ENCODE peak calls at places on chromosomes 4 and X, in five cellular contexts. Y is caudate nucleus, K is dorsolateral prefrontal cortex, P is WERI-Rb-1, B is endodermal cell. G is an unnamed sample.

GRCh38 chrX:124217289-124218251 is 114.9 kb upstream of the TEX13D start:
- DNase-seq in Y (no peak), K (no peak), P (no peak), B (peak), G (no peak)

GRCh38 chr4:5003372-5003857 is 15.8 kb downstream of the CYTL1 start:
- DNase-seq in Y (no peak), K (no peak), P (no peak), B (peak), G (no peak)

GRCh38 chrX:57528670-57529255 is 63.0 kb upstream of the ZXDB start:
- DNase-seq in Y (no peak), K (no peak), P (no peak), B (peak), G (no peak)

GRCh38 chr4:3388461-3389185 is 53.1 kb upstream of the HGFAC start:
- DNase-seq in Y (no peak), K (no peak), P (no peak), B (peak), G (no peak)

GRCh38 chr4:97359826-97360225 is 783.5 kb downstream of the STPG2 start:
- DNase-seq in Y (no peak), K (no peak), P (no peak), B (no peak), G (no peak)

GRCh38 chrX:100984818-100985217 is 15.3 kb downstream of the ARL13A start:
- DNase-seq in Y (no peak), K (no peak), P (no peak), B (no peak), G (no peak)

GRCh38 chrX:150240643-150240970 is 122.5 kb upstream of the MAMLD1 start:
- DNase-seq in Y (no peak), K (no peak), P (no peak), B (no peak), G (no peak)

GRCh38 chr4:105474110-105474518 is 252 bp upstream of the PPA2 start:
- DNase-seq in Y (no peak), K (no peak), P (no peak), B (no peak), G (no peak)

GRCh38 chr4:25098964-25099843 is 61.0 kb downstream of the SEPSECS start:
- DNase-seq in Y (no peak), K (peak), P (no peak), B (no peak), G (no peak)

GRCh38 chr4:26088433-26088928 is 174.5 kb downstream of the SMIM20 start:
- DNase-seq in Y (no peak), K (no peak), P (no peak), B (no peak), G (no peak)

GRCh38 chr4:169657470-169658107 is 37.2 kb downstream of the CLCN3 start:
- DNase-seq in Y (no peak), K (no peak), P (no peak), B (no peak), G (no peak)

GRCh38 chr4:55609393-55609821 is 17.4 kb upstream of the PDCL2 start:
- DNase-seq in Y (no peak), K (no peak), P (no peak), B (no peak), G (no peak)

GRCh38 chr4:3364199-3364598 is 71.4 kb downstream of the RGS12 start:
- DNase-seq in Y (no peak), K (no peak), P (no peak), B (no peak), G (no peak)

GRCh38 chr4:16066586-16067128 is 17.2 kb downstream of the PROM1 start:
- DNase-seq in Y (no peak), K (no peak), P (peak), B (peak), G (no peak)

GRCh38 chr4:181784881-181785280 is 458.3 kb upstream of the TENM3 start:
- DNase-seq in Y (no peak), K (no peak), P (no peak), B (no peak), G (no peak)

GRCh38 chr4:39353478-39354177 is 12.5 kb downstream of the RFC1 start:
- DNase-seq in Y (no peak), K (no peak), P (no peak), B (no peak), G (no peak)

GRCh38 chrX:46649421-46650260 is 76.1 kb downstream of the CHST7 start:
- DNase-seq in Y (no peak), K (no peak), P (no peak), B (peak), G (peak)

GRCh38 chrX:70970482-70970999 is 39.6 kb upstream of the SLC7A3 start:
- DNase-seq in Y (no peak), K (no peak), P (no peak), B (no peak), G (no peak)

GRCh38 chrX:155819966-155820491 is 61.1 kb upstream of the VAMP7 start:
- DNase-seq in Y (no peak), K (peak), P (peak), B (peak), G (peak)

GRCh38 chrX:37378399-37378798 is 29.2 kb downstream of the PRRG1 start:
- DNase-seq in Y (no peak), K (no peak), P (no peak), B (no peak), G (no peak)

GRCh38 chrX:77505227-77505626 is 58.0 kb downstream of the FGF16 start:
- DNase-seq in Y (no peak), K (no peak), P (no peak), B (no peak), G (no peak)

GRCh38 chr4:163606885-163607284 is 112.4 kb downstream of the TMA16 start:
- DNase-seq in Y (no peak), K (no peak), P (no peak), B (no peak), G (no peak)

GRCh38 chr4:110618091-110619000 is 4.5 kb downstream of the PITX2 start:
- DNase-seq in Y (no peak), K (no peak), P (no peak), B (peak), G (no peak)

GRCh38 chr4:40531636-40532023 is 98.0 kb downstream of the RBM47 start:
- DNase-seq in Y (no peak), K (no peak), P (no peak), B (no peak), G (no peak)

GRCh38 chr4:109562457-109563237 is 2.6 kb downstream of the MCUB start:
- DNase-seq in Y (no peak), K (no peak), P (no peak), B (no peak), G (no peak)

GRCh38 chrX:154805696-154806091 is 409 bp upstream of the MPP1 start:
- DNase-seq in Y (no peak), K (no peak), P (no peak), B (no peak), G (no peak)

GRCh38 chrX:18873836-18874235 is 110.1 kb downstream of the PHKA2 start:
- DNase-seq in Y (no peak), K (no peak), P (no peak), B (no peak), G (no peak)

GRCh38 chrX:19512961-19513360 is 2.3 kb downstream of the MAP3K15 start:
- DNase-seq in Y (no peak), K (no peak), P (no peak), B (no peak), G (no peak)

GRCh38 chr4:56410247-56410646 is 23.0 kb upstream of the AASDH start:
- DNase-seq in Y (no peak), K (peak), P (peak), B (peak), G (peak)

GRCh38 chr4:168832746-168833575 is 177.1 kb downstream of the CBR4 start:
- DNase-seq in Y (no peak), K (peak), P (peak), B (peak), G (peak)

GRCh38 chr4:70838400-70838971 is 1.2 kb downstream of the GRSF1 start:
- DNase-seq in Y (no peak), K (no peak), P (peak), B (no peak), G (no peak)

GRCh38 chr4:785332-786073 is 40.4 kb downstream of the CPLX1 start:
- DNase-seq in Y (no peak), K (no peak), P (no peak), B (peak), G (no peak)

GRCh38 chr4:100517864-100518341 is at the start of gene EMCN:
- DNase-seq in Y (no peak), K (no peak), P (no peak), B (no peak), G (no peak)

GRCh38 chrX:55163171-55163570 is 57.0 kb upstream of the PAGE5 start:
- DNase-seq in Y (no peak), K (no peak), P (no peak), B (no peak), G (no peak)

GRCh38 chr4:10492486-10492885 is 35.3 kb upstream of the ZNF518B start:
- DNase-seq in Y (no peak), K (no peak), P (no peak), B (no peak), G (no peak)

GRCh38 chr4:94678896-94679295 is 78.9 kb upstream of the BMPR1B start:
- DNase-seq in Y (no peak), K (no peak), P (no peak), B (no peak), G (no peak)

GRCh38 chrX:25016361-25016671 is 551 bp upstream of the ARX start:
- DNase-seq in Y (no peak), K (no peak), P (no peak), B (peak), G (no peak)

GRCh38 chr4:135476272-135476671 is 1274.7 kb upstream of the PABPC4L start:
- DNase-seq in Y (no peak), K (no peak), P (no peak), B (no peak), G (no peak)

GRCh38 chr4:7581477-7581876 is 146.7 kb upstream of the PSAPL1 start:
- DNase-seq in Y (no peak), K (no peak), P (no peak), B (peak), G (no peak)

GRCh38 chrX:114924423-114924822 is 93.0 kb downstream of the IL13RA2 start:
- DNase-seq in Y (no peak), K (no peak), P (no peak), B (no peak), G (no peak)
- H3K27ac ChIP-seq in Y (no peak), K (no peak), P (no peak), B (no peak), G (no peak)

DNA sequence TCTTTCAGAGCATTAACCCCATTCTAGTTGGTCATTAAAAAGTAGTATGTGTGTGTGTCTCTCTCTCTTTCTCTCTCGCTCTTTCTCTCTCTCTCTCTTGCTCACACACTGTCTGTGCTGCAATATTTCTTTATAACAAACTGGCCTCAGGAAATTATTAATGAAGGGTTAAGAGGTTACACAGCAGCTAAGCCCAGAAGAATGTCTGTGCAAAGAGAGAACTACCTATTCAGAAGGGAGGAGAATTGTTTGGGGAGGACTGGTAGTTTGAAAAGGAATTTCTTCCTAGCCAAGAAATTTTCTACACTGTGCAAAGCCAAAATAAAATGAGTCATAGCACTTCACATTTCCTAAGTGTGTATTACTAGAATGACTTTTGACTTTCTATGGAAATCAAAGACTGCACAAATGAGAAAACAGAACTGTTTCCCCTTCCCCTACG is 22.2 kb downstream of the PDGFC start:
- DNase-seq in Y (no peak), K (no peak), P (no peak), B (no peak), G (no peak)
- H3K27ac ChIP-seq in Y (no peak), K (no peak), P (no peak), B (no peak), G (no peak)

GRCh38 chrX:45323387-45323786 is 122.7 kb upstream of the DIPK2B start:
- DNase-seq in Y (no peak), K (no peak), P (no peak), B (no peak), G (no peak)
- H3K27ac ChIP-seq in Y (no peak), K (no peak), P (no peak), B (no peak), G (no peak)

GRCh38 chrX:63661676-63662075 is 123.3 kb downstream of the ARHGEF9 start:
- DNase-seq in Y (no peak), K (no peak), P (no peak), B (no peak), G (no peak)
- H3K27ac ChIP-seq in Y (no peak), K (no peak), P (no peak), B (no peak), G (no peak)

GRCh38 chr4:139764686-139765085 is 99.1 kb downstream of the MGST2 start:
- DNase-seq in Y (no peak), K (peak), P (no peak), B (no peak), G (no peak)
- H3K27ac ChIP-seq in Y (no peak), K (peak), P (no peak), B (no peak), G (no peak)

GRCh38 chrX:30888526-30889146 is 418 bp downstream of the TAB3 start:
- DNase-seq in Y (no peak), K (no peak), P (peak), B (peak), G (peak)
- H3K27ac ChIP-seq in Y (no peak), K (peak), P (peak), B (no peak), G (no peak)

GRCh38 chr4:173367946-173368345 is 2.8 kb upstream of the SAP30 start:
- DNase-seq in Y (no peak), K (no peak), P (no peak), B (no peak), G (no peak)

GRCh38 chr4:173370130-173370476 is 651 bp upstream of the SAP30 start:
- DNase-seq in Y (no peak), K (no peak), P (peak), B (no peak), G (no peak)

GRCh38 chr4:173365359-173365996 is 5.3 kb upstream of the SAP30 start:
- DNase-seq in Y (no peak), K (no peak), P (no peak), B (no peak), G (no peak)

GRCh38 chr4:173370477-173371291 is at the start of gene SAP30:
- DNase-seq in Y (peak), K (peak), P (peak), B (peak), G (peak)

GRCh38 chr4:173367285-173367684 is 3.5 kb upstream of the SAP30 start:
- DNase-seq in Y (no peak), K (no peak), P (no peak), B (no peak), G (no peak)
- H3K27ac ChIP-seq in Y (no peak), K (peak), P (no peak), B (no peak), G (no peak)

DNA sequence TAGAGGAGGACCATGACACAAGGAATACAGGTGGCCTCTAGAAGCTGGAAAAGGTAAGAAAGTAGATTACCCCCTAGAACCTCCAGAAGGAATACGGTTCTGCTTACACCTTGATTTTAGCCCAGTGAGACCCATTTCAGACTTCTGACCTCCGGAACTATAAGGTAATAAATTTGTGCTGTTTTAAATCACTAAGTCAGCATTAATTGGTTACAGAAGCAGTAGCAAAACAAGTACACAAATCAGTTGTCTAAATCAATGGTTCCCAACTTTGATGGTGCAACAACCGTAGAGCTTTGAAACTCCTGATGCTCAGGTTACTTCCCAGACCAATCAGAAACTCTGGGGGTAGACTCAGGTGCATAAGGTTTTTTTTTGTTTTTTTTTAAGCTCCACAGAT is 113.6 kb downstream of the RTL9 start:
- DNase-seq in Y (no peak), K (no peak), P (no peak), B (no peak), G (no peak)
- H3K27ac ChIP-seq in Y (no peak), K (no peak), P (no peak), B (no peak), G (no peak)

GRCh38 chr4:176320976-176321361 is 1.2 kb downstream of the SPCS3 start:
- DNase-seq in Y (no peak), K (no peak), P (no peak), B (no peak), G (no peak)

GRCh38 chr4:176319704-176320339 is at the start of gene SPCS3:
- DNase-seq in Y (peak), K (peak), P (peak), B (peak), G (peak)

GRCh38 chr4:176323511-176324160 is 3.9 kb downstream of the SPCS3 start:
- DNase-seq in Y (no peak), K (no peak), P (no peak), B (no peak), G (no peak)

GRCh38 chr4:176320340-176320975 is 692 bp downstream of the SPCS3 start:
- DNase-seq in Y (peak), K (peak), P (peak), B (peak), G (peak)

DNA sequence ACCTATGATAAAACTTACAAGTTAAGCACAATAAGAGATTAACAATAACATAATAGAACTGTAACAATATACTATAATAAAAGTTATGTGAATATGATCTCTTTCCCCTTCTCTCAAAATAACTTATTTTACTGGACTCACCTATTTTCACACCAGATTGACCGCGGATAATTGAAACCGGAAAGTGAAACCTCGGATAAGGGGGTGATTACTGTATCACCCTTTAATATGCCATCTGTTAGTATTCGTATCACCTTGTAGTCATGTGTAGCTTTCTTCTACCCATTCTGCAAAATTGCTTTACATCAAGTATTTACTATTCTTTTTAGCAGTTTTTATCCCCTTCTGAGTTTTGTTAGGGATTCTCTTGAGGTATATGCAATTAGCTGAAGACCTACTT is 1.8 kb downstream of the SPCS3 start:
- DNase-seq in Y (no peak), K (no peak), P (no peak), B (no peak), G (no peak)
- H3K27ac ChIP-seq in Y (no peak), K (no peak), P (peak), B (no peak), G (no peak)

GRCh38 chr4:184668511-184669114 is 19.1 kb downstream of the PRIMPOL start:
- DNase-seq in Y (no peak), K (no peak), P (no peak), B (no peak), G (no peak)
- H3K27ac ChIP-seq in Y (no peak), K (no peak), P (no peak), B (no peak), G (no peak)

G was measured in substantia nigra.